ENCODE peak calls at places on chromosomes 5 and 9, in four cellular contexts. A is WERI-Rb-1; W is CD4-positive, alpha-beta T cell; F is mesothelial cell of epicardium. M is an unnamed sample.

GRCh38 chr5:143898914-143899591 is 87.1 kb downstream of the HMHB1 start:
- DNase-seq in W (no peak), F (no peak), A (no peak), M (no peak)

GRCh38 chr5:126970517-126971017 is 59.8 kb downstream of the MARCHF3 start:
- DNase-seq in F (no peak), A (no peak), W (no peak), M (no peak)

GRCh38 chr9:89969881-89970639 is 365.2 kb downstream of the GADD45G start:
- DNase-seq in A (no peak), F (no peak), W (no peak), M (no peak)

GRCh38 chr9:757246-757881 is 84.1 kb upstream of the DMRT1 start:
- DNase-seq in A (peak; percentile 69), F (no peak), W (no peak), M (peak; percentile 51)

GRCh38 chr5:40689442-40689841 is 9.7 kb downstream of the PTGER4 start:
- DNase-seq in W (peak; percentile 16), F (no peak), A (no peak), M (no peak)

GRCh38 chr5:32760091-32760509 is 49.0 kb downstream of the NPR3 start:
- DNase-seq in W (no peak), A (no peak), F (no peak), M (no peak)

GRCh38 chr5:31768784-31769183 is 129.9 kb downstream of the PDZD2 start:
- DNase-seq in A (no peak), F (no peak), W (no peak), M (no peak)

GRCh38 chr5:78975035-78975434 is 10.1 kb downstream of the ARSB start:
- DNase-seq in W (no peak), F (no peak), A (no peak), M (no peak)

GRCh38 chr5:73497537-73498056 is 645 bp upstream of the BTF3 start:
- DNase-seq in F (no peak), A (no peak), W (no peak), M (no peak)

GRCh38 chr9:137455361-137455991 is 3.7 kb downstream of the NSMF start:
- DNase-seq in F (no peak), A (no peak), W (no peak), M (no peak)

GRCh38 chr9:121463026-121463827 is 36.4 kb downstream of the GGTA1 start:
- DNase-seq in A (peak; percentile 64), W (no peak), F (peak; percentile 57), M (no peak)

DNA sequence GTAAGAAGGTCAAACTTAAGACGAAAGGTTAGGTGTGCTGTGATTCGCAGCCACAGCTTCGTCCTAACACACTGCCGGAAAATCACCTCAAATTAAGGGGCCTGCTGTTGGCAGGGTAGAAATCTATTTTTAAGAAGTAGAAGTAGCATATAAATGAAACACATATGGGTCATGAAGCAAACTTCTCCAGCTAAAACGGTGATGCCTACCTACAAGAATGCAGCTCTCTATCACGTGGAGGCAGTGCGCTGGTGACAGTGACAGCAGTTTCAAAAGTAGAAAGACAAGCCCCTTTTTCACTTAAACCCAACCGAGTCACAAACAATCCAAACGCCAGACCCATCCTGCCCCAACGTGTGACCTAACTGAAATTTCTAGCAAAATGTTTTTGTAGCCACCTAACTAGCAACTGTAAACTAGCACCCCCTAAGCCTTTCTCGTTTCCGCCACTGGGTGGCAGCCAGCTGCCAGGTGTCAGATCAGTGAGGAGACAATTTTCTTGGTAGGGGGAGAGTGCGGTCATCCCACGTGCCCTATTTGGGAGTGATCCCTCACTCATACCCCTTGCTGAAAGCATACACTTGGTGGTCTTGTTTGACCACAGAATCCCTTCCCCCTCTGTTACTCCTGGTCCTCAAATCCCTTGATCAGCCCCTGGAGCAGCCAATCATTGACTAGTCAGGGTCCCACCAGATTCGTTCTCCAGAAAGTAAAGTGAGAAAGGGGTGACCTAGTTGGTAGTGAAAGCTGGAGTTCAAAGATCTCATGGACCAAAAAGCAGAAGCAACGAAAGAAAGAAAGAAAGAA is 71.8 kb upstream of the MAMDC2 start:
- DNase-seq in A (peak; percentile 89), W (peak; percentile 1), F (peak; percentile 68), M (peak; percentile 39)
- TF ChIP-seq CTCF in A (peak; percentile 82), W (peak; percentile 55), F (peak; percentile 64), M (peak; percentile 94)

GRCh38 chr5:132050661-132051371 is 9.6 kb upstream of the IL3 start:
- DNase-seq in F (no peak), W (no peak), A (no peak), M (no peak)
- TF ChIP-seq CTCF in F (no peak), W (no peak), A (no peak), M (no peak)

DNA sequence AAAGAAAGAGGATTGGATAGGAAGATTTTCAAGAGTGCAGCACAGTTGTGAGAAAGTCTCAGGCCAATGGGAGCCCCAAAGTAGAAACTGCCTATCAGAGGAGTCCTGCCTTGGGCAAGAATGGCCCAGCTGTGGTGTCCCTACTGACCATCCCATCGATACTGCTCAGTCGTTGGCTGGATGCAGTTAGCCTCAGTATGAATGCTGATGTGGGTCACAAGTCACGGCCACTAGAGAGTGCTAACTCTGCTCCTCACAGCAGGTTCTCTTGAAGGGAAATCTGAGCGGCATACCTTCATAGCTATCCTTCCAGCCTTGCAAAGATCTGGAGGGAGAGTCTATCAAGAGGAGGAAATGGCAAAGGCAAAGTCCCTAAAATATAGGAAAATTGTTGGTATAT is 11.6 kb upstream of the CETN3 start:
- DNase-seq in F (no peak), A (no peak), W (no peak), M (no peak)
- TF ChIP-seq CTCF in F (no peak), A (peak; percentile 31), W (no peak), M (peak; percentile 11)

DNA sequence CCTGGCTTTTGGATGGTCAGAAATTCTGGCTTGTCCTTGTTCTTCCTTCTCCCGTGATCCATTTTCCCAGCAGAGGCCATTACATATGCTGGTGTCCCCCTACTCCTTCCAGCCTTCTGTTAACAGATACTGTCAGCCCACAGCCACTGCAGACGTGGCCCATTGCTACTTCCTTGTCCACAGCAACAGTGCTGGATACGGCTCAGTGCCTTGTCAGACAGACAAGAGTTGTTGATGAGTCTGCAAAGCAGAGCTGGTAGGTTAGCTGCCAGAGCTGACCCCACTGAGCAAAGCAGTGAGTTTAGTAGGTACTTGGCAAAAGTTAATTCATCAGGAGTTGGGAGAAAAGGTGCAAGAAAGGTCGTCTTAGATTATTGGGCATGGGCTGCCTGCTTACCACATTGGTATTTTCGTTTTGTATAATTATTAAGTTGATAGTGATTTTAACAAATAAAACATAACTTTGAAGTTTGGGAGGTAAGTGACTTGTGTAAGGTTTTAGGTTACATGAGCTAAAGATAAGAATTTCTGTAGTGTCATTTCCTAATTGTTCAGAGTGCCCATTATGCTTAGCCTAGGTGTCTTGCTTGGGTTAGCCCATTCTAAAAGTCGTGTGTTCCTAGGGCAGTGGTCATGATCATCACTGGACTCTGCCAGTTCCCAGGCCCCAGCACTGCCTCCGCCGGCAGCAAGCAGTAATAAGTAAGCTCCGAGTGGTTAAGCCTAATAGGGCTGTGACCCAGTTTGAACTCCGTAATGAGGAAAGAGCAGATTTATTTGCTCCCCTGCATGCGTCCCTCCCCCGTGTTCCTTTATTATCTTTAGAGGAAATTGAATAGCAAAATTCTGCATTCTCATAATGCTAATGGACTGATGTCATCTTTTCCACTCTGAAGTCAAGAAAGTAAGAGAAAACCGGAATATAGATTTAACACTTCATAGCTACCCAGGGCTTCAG is 292.0 kb downstream of the FANCC start:
- DNase-seq in W (no peak), F (peak; percentile 52), A (peak; percentile 89), M (peak; percentile 32)
- TF ChIP-seq CTCF in W (no peak), F (no peak), A (peak; percentile 66), M (peak; percentile 14)

DNA sequence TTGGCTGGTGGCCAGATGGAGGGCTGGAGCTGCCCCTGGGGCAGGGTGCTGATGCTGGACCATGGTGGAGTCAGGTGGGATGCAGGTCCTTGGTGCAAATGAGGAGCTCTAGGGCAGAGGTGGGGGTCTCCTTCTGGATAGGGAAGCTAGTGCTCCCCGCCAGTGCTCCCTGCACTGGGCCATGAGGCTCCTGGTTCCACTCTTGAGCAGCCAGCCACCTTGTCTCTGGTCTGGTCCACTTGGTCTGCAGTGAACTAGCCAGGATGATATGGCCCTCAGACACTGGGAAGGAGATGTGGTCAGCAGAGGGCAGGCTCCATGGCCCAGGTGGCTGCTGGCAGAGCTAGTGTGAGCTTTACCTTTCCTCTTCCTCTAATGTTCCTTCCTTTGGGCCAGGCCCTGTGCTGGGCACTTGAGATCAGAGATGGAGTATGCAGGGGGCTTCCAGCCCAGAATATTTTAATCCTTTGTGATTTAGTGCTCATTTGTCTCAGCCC is 31.5 kb downstream of the COL27A1 start:
- DNase-seq in A (no peak), F (no peak), W (no peak), M (no peak)
- TF ChIP-seq CTCF in A (peak; percentile 29), F (no peak), W (no peak), M (no peak)

GRCh38 chr5:10521466-10522223 is 42.2 kb upstream of the ANKRD33B start:
- DNase-seq in F (no peak), W (no peak), A (peak; percentile 58), M (no peak)
- TF ChIP-seq CTCF in F (peak; percentile 41), W (no peak), A (peak; percentile 83), M (peak; percentile 18)

GRCh38 chr5:158895573-158895972 is 204.1 kb downstream of the EBF1 start:
- DNase-seq in A (no peak), F (no peak), W (no peak), M (no peak)
- TF ChIP-seq CTCF in A (no peak), F (no peak), W (no peak), M (no peak)

GRCh38 chr5:94113087-94113486 is 371.7 kb upstream of the POU5F2 start:
- DNase-seq in A (no peak), F (no peak), W (no peak), M (no peak)

DNA sequence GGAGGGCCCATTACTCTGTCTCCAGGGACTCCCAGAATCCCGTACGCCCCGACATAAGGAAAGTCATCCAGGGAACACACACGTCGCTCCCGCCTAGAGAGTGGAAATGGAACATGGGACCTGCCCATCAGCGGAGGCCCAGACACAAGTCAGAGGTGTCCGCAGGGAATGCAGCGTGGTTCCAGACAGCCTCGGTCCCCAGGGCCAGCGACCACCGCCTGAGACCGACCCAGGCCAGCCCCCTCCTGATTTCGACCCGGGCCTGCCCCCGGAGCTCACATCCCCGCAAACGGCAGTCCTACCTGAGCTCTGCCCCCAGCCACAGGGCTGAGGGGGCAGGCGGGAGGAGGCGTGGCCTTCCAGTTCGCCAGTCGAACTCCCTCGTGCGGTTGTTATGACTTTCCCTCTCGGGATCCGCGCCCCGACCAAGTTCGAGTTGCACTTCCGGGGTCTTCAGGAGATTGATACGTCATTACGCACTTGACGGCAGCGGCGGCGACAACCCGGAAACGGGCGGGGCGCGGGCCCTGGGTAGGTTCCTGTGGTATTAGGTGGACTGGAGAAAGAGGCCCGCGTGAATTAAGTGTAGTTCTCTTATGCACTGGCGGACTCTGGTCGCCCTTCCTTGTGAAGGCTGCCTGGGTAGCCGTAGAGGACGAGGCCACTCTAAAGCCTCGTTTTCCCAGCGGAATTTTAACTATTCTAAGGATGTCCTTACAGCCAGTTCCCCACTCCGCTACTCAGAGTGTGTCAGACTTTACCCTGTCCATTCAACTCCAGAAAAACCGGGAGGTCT is 370.0 kb upstream of the POU5F2 start:
- DNase-seq in F (peak; percentile 89), W (peak; percentile 87), A (peak; percentile 96), M (peak; percentile 61)
- TF ChIP-seq CTCF in F (no peak), W (no peak), A (peak; percentile 11), M (peak; percentile 1)

DNA sequence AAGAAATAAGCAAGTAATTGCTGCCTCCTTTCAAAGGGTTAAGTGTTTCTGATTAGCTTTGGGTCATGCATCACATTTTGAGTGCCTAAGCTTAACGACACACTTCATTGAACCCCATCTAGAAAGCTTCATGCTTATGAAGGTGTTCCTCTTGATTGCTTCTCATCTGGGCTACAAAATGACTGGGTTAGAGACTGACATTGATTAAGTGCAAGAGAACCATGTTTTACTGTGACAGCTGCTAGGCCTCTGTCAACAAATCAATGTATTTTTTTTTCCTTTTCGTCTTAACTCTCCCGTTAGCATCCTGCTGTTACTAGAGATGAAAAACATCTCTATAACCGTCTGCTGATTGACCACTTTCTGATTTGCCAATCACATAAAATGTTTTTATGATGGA is 725.0 kb downstream of the TLE1 start:
- DNase-seq in A (no peak), F (no peak), W (no peak), M (no peak)
- TF ChIP-seq CTCF in A (no peak), F (no peak), W (no peak), M (no peak)